ENCODE peak calls at places on chromosomes 16 and 17, in ten cellular contexts. One of them, this sample, is unnamed.

GRCh38 chr17:546456-546855 is 168.2 kb downstream of the VPS53 start:
- DNase-seq in lung: no peak
- DNase-seq in left ventricle myocardium inferior: no peak
- DNase-seq in cardiac muscle cell: no peak
- DNase-seq in CD4-positive, alpha-beta T cell: no peak
- DNase-seq in CD8-positive, alpha-beta T cell: no peak
- DNase-seq in neural progenitor cell: no peak
- DNase-seq in mucosa of descending colon: no peak
- DNase-seq in ascending aorta: no peak
- DNase-seq in sigmoid colon: no peak
- DNase-seq in this sample: no peak

GRCh38 chr17:37844158-37844976 is 79.8 kb upstream of the TBC1D3K start:
- DNase-seq in lung: peak; percentile 65
- DNase-seq in left ventricle myocardium inferior: peak; percentile 51
- DNase-seq in cardiac muscle cell: peak; percentile 53
- DNase-seq in CD4-positive, alpha-beta T cell: peak; percentile 18
- DNase-seq in CD8-positive, alpha-beta T cell: peak; percentile 46
- DNase-seq in neural progenitor cell: peak; percentile 85
- DNase-seq in mucosa of descending colon: peak; percentile 64
- DNase-seq in ascending aorta: peak; percentile 18
- DNase-seq in sigmoid colon: no peak
- DNase-seq in this sample: peak; percentile 48

GRCh38 chr16:11621920-11622651 is 35.4 kb upstream of the LITAF start:
- DNase-seq in lung: no peak
- DNase-seq in left ventricle myocardium inferior: no peak
- DNase-seq in cardiac muscle cell: no peak
- DNase-seq in CD4-positive, alpha-beta T cell: peak; percentile 75
- DNase-seq in CD8-positive, alpha-beta T cell: peak; percentile 79
- DNase-seq in neural progenitor cell: no peak
- DNase-seq in mucosa of descending colon: peak; percentile 75
- DNase-seq in ascending aorta: no peak
- DNase-seq in sigmoid colon: no peak
- DNase-seq in this sample: no peak

GRCh38 chr17:58388302-58389190 is 28.8 kb downstream of the RNF43 start:
- DNase-seq in lung: no peak
- DNase-seq in left ventricle myocardium inferior: no peak
- DNase-seq in cardiac muscle cell: no peak
- DNase-seq in CD4-positive, alpha-beta T cell: no peak
- DNase-seq in CD8-positive, alpha-beta T cell: no peak
- DNase-seq in neural progenitor cell: no peak
- DNase-seq in mucosa of descending colon: no peak
- DNase-seq in ascending aorta: no peak
- DNase-seq in sigmoid colon: no peak
- DNase-seq in this sample: no peak

GRCh38 chr17:5821057-5821456 is 236.7 kb upstream of the NLRP1 start:
- DNase-seq in lung: peak; percentile 16
- DNase-seq in left ventricle myocardium inferior: no peak
- DNase-seq in cardiac muscle cell: no peak
- DNase-seq in CD4-positive, alpha-beta T cell: no peak
- DNase-seq in CD8-positive, alpha-beta T cell: no peak
- DNase-seq in neural progenitor cell: no peak
- DNase-seq in mucosa of descending colon: no peak
- DNase-seq in ascending aorta: no peak
- DNase-seq in sigmoid colon: no peak
- DNase-seq in this sample: no peak

GRCh38 chr16:58582133-58582532 is 47.5 kb downstream of the CNOT1 start:
- DNase-seq in lung: no peak
- DNase-seq in left ventricle myocardium inferior: no peak
- DNase-seq in cardiac muscle cell: no peak
- DNase-seq in CD4-positive, alpha-beta T cell: no peak
- DNase-seq in CD8-positive, alpha-beta T cell: no peak
- DNase-seq in neural progenitor cell: no peak
- DNase-seq in mucosa of descending colon: no peak
- DNase-seq in ascending aorta: no peak
- DNase-seq in sigmoid colon: no peak
- DNase-seq in this sample: no peak

GRCh38 chr16:21083729-21084268 is 66.8 kb downstream of the DNAH3 start:
- DNase-seq in lung: peak; percentile 56
- DNase-seq in left ventricle myocardium inferior: peak; percentile 64
- DNase-seq in cardiac muscle cell: peak; percentile 80
- DNase-seq in CD4-positive, alpha-beta T cell: peak; percentile 39
- DNase-seq in CD8-positive, alpha-beta T cell: peak; percentile 46
- DNase-seq in neural progenitor cell: peak; percentile 82
- DNase-seq in mucosa of descending colon: no peak
- DNase-seq in ascending aorta: no peak
- DNase-seq in sigmoid colon: peak; percentile 76
- DNase-seq in this sample: peak; percentile 79

GRCh38 chr17:28295677-28296578 is 23.1 kb upstream of the TMEM97 start:
- DNase-seq in lung: no peak
- DNase-seq in left ventricle myocardium inferior: no peak
- DNase-seq in cardiac muscle cell: no peak
- DNase-seq in CD4-positive, alpha-beta T cell: no peak
- DNase-seq in CD8-positive, alpha-beta T cell: no peak
- DNase-seq in neural progenitor cell: no peak
- DNase-seq in mucosa of descending colon: no peak
- DNase-seq in ascending aorta: no peak
- DNase-seq in sigmoid colon: no peak
- DNase-seq in this sample: no peak

GRCh38 chr17:81927145-81927652 is 336 bp downstream of the MAFG start:
- DNase-seq in lung: no peak
- DNase-seq in left ventricle myocardium inferior: peak; percentile 29
- DNase-seq in cardiac muscle cell: peak; percentile 29
- DNase-seq in CD4-positive, alpha-beta T cell: no peak
- DNase-seq in CD8-positive, alpha-beta T cell: no peak
- DNase-seq in neural progenitor cell: no peak
- DNase-seq in mucosa of descending colon: no peak
- DNase-seq in ascending aorta: no peak
- DNase-seq in sigmoid colon: no peak
- DNase-seq in this sample: no peak

GRCh38 chr17:63447688-63448005 is 1.5 kb upstream of the CYB561 start:
- DNase-seq in lung: no peak
- DNase-seq in left ventricle myocardium inferior: no peak
- DNase-seq in cardiac muscle cell: no peak
- DNase-seq in CD4-positive, alpha-beta T cell: no peak
- DNase-seq in CD8-positive, alpha-beta T cell: no peak
- DNase-seq in neural progenitor cell: no peak
- DNase-seq in mucosa of descending colon: no peak
- DNase-seq in ascending aorta: no peak
- DNase-seq in sigmoid colon: no peak
- DNase-seq in this sample: no peak

GRCh38 chr16:30656974-30657865 is 1.0 kb upstream of the FBRS start:
- DNase-seq in lung: no peak
- DNase-seq in left ventricle myocardium inferior: no peak
- DNase-seq in cardiac muscle cell: no peak
- DNase-seq in CD4-positive, alpha-beta T cell: no peak
- DNase-seq in CD8-positive, alpha-beta T cell: no peak
- DNase-seq in neural progenitor cell: no peak
- DNase-seq in mucosa of descending colon: no peak
- DNase-seq in ascending aorta: no peak
- DNase-seq in sigmoid colon: no peak
- DNase-seq in this sample: no peak

GRCh38 chr17:75242461-75243042 is 18.9 kb downstream of the GGA3 start:
- DNase-seq in lung: no peak
- DNase-seq in left ventricle myocardium inferior: no peak
- DNase-seq in cardiac muscle cell: no peak
- DNase-seq in CD4-positive, alpha-beta T cell: no peak
- DNase-seq in CD8-positive, alpha-beta T cell: no peak
- DNase-seq in neural progenitor cell: no peak
- DNase-seq in mucosa of descending colon: peak; percentile 66
- DNase-seq in ascending aorta: no peak
- DNase-seq in sigmoid colon: no peak
- DNase-seq in this sample: no peak

GRCh38 chr17:83143817-83144231 is 64.4 kb downstream of the METRNL start:
- DNase-seq in lung: no peak
- DNase-seq in left ventricle myocardium inferior: no peak
- DNase-seq in cardiac muscle cell: no peak
- DNase-seq in CD4-positive, alpha-beta T cell: no peak
- DNase-seq in CD8-positive, alpha-beta T cell: no peak
- DNase-seq in neural progenitor cell: no peak
- DNase-seq in mucosa of descending colon: no peak
- DNase-seq in ascending aorta: no peak
- DNase-seq in sigmoid colon: peak; percentile 22
- DNase-seq in this sample: no peak

GRCh38 chr16:27378871-27379580 is 22.9 kb upstream of the IL21R start:
- DNase-seq in lung: no peak
- DNase-seq in left ventricle myocardium inferior: no peak
- DNase-seq in cardiac muscle cell: no peak
- DNase-seq in CD4-positive, alpha-beta T cell: no peak
- DNase-seq in CD8-positive, alpha-beta T cell: no peak
- DNase-seq in neural progenitor cell: no peak
- DNase-seq in mucosa of descending colon: no peak
- DNase-seq in ascending aorta: no peak
- DNase-seq in sigmoid colon: no peak
- DNase-seq in this sample: no peak

GRCh38 chr17:69717819-69718218 is 303.3 kb downstream of the MAP2K6 start:
- DNase-seq in lung: no peak
- DNase-seq in left ventricle myocardium inferior: no peak
- DNase-seq in cardiac muscle cell: no peak
- DNase-seq in CD4-positive, alpha-beta T cell: no peak
- DNase-seq in CD8-positive, alpha-beta T cell: no peak
- DNase-seq in neural progenitor cell: no peak
- DNase-seq in mucosa of descending colon: no peak
- DNase-seq in ascending aorta: no peak
- DNase-seq in sigmoid colon: no peak
- DNase-seq in this sample: no peak

DNA sequence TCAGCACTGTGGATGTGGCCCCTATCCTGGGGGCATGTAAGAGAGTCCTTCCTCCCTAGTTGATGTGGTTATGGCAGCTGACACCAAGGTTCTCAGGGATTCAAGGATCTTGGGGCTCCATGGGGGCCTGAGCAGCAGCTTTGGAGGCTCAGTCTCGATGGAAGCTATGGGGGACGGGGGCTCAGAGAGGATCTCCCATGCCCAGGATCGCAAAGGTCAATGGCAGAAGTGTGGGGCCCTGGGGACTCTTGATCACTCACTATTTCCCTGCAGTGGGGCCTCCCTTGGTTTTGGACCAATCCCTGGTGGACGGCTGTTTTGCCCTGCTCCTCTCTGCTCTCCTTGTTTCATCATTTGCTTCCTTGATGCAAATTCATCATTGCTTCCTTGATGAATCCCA is 885.9 kb downstream of the CDH8 start:
- DNase-seq in lung: no peak
- DNase-seq in left ventricle myocardium inferior: no peak
- DNase-seq in cardiac muscle cell: no peak
- DNase-seq in CD4-positive, alpha-beta T cell: no peak
- DNase-seq in CD8-positive, alpha-beta T cell: no peak
- DNase-seq in neural progenitor cell: no peak
- DNase-seq in mucosa of descending colon: no peak
- DNase-seq in ascending aorta: no peak
- DNase-seq in sigmoid colon: no peak
- DNase-seq in this sample: no peak
- H3K9me3 ChIP-seq in lung: no peaks in the 10 kb centered on the region
- H3K9me3 ChIP-seq in left ventricle myocardium inferior: peaks cover 11% of the 10 kb centered on the region
- H3K9me3 ChIP-seq in cardiac muscle cell: no peaks in the 10 kb centered on the region
- H3K9me3 ChIP-seq in CD4-positive, alpha-beta T cell: peaks cover 5% of the 10 kb centered on the region
- H3K9me3 ChIP-seq in CD8-positive, alpha-beta T cell: no peaks in the 10 kb centered on the region
- H3K9me3 ChIP-seq in neural progenitor cell: no peaks in the 10 kb centered on the region
- H3K9me3 ChIP-seq in mucosa of descending colon: peaks cover 18% of the 10 kb centered on the region
- H3K9me3 ChIP-seq in ascending aorta: no peaks in the 10 kb centered on the region
- H3K9me3 ChIP-seq in sigmoid colon: no peaks in the 10 kb centered on the region
- H3K9me3 ChIP-seq in this sample: no peaks in the 10 kb centered on the region

DNA sequence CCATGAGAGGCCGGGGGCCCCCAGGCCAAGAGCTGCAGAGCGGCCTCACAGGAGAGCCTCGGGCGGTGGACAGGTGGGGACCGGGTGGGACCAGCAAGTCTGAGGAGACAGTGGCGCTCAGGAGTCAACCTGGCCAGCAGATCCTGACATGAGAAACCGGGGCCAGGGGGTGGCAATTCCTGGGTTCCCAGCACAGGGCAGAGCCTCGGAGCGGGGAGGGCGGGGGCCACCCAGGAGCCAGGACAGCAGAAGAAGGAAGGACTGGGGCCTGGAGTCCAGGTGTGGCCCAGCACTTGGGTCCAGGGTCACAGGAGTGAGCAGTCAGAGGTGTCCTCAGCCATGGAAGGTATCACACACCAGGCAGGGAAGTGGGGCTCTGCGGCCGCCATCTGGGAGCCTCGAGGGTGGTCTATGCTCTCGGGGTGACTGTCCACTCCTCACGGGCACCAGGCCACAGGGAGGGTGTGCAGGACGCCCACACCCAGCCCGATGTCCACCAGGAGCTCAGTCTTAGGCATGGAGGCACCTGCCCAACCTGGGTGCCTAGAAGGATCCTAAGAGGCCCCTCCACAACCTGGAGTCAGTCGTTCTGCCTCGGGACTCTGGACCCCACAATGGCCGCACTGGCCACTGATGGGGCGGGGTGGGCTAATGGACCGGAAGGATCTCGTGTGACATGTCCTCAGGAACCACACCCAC is 29.1 kb downstream of the PIEZO1 start:
- DNase-seq in lung: no peak
- DNase-seq in left ventricle myocardium inferior: no peak
- DNase-seq in cardiac muscle cell: no peak
- DNase-seq in CD4-positive, alpha-beta T cell: no peak
- DNase-seq in CD8-positive, alpha-beta T cell: no peak
- DNase-seq in neural progenitor cell: no peak
- DNase-seq in mucosa of descending colon: no peak
- DNase-seq in ascending aorta: no peak
- DNase-seq in sigmoid colon: no peak
- DNase-seq in this sample: no peak
- TF ChIP-seq CTCF in lung: no peak
- TF ChIP-seq CTCF in left ventricle myocardium inferior: no peak
- TF ChIP-seq CTCF in cardiac muscle cell: no peak
- TF ChIP-seq CTCF in CD4-positive, alpha-beta T cell: no peak
- TF ChIP-seq CTCF in CD8-positive, alpha-beta T cell: no peak
- TF ChIP-seq CTCF in neural progenitor cell: no peak
- TF ChIP-seq CTCF in mucosa of descending colon: no peak
- TF ChIP-seq CTCF in ascending aorta: no peak
- TF ChIP-seq CTCF in sigmoid colon: no peak
- TF ChIP-seq CTCF in this sample: no peak

GRCh38 chr16:3377917-3378316 is 22.2 kb downstream of the OR2C1 start:
- DNase-seq in lung: no peak
- DNase-seq in left ventricle myocardium inferior: no peak
- DNase-seq in cardiac muscle cell: no peak
- DNase-seq in CD4-positive, alpha-beta T cell: no peak
- DNase-seq in CD8-positive, alpha-beta T cell: no peak
- DNase-seq in neural progenitor cell: no peak
- DNase-seq in mucosa of descending colon: no peak
- DNase-seq in ascending aorta: no peak
- DNase-seq in sigmoid colon: no peak
- DNase-seq in this sample: no peak

GRCh38 chr16:3388325-3388724 is 12.5 kb downstream of the ZSCAN32 start:
- DNase-seq in lung: no peak
- DNase-seq in left ventricle myocardium inferior: no peak
- DNase-seq in cardiac muscle cell: no peak
- DNase-seq in CD4-positive, alpha-beta T cell: no peak
- DNase-seq in CD8-positive, alpha-beta T cell: no peak
- DNase-seq in neural progenitor cell: no peak
- DNase-seq in mucosa of descending colon: no peak
- DNase-seq in ascending aorta: no peak
- DNase-seq in sigmoid colon: no peak
- DNase-seq in this sample: no peak

GRCh38 chr16:3383045-3383448 is 17.8 kb downstream of the ZSCAN32 start:
- DNase-seq in lung: no peak
- DNase-seq in left ventricle myocardium inferior: no peak
- DNase-seq in cardiac muscle cell: no peak
- DNase-seq in CD4-positive, alpha-beta T cell: no peak
- DNase-seq in CD8-positive, alpha-beta T cell: no peak
- DNase-seq in neural progenitor cell: no peak
- DNase-seq in mucosa of descending colon: no peak
- DNase-seq in ascending aorta: no peak
- DNase-seq in sigmoid colon: no peak
- DNase-seq in this sample: no peak
- H3K9me3 ChIP-seq in lung: peaks cover 31% of the 10 kb centered on the region
- H3K9me3 ChIP-seq in left ventricle myocardium inferior: peaks cover 19% of the 10 kb centered on the region
- H3K9me3 ChIP-seq in cardiac muscle cell: peaks cover 10% of the 10 kb centered on the region
- H3K9me3 ChIP-seq in CD4-positive, alpha-beta T cell: peaks cover 83% of the 10 kb centered on the region
- H3K9me3 ChIP-seq in CD8-positive, alpha-beta T cell: peaks cover 49% of the 10 kb centered on the region
- H3K9me3 ChIP-seq in neural progenitor cell: peaks cover 35% of the 10 kb centered on the region
- H3K9me3 ChIP-seq in mucosa of descending colon: peaks cover 91% of the 10 kb centered on the region
- H3K9me3 ChIP-seq in ascending aorta: peaks cover 91% of the 10 kb centered on the region
- H3K9me3 ChIP-seq in sigmoid colon: peaks cover 62% of the 10 kb centered on the region
- H3K9me3 ChIP-seq in this sample: peaks cover 87% of the 10 kb centered on the region

GRCh38 chr16:24906199-24906808 is 60.5 kb downstream of the SLC5A11 start:
- DNase-seq in lung: no peak
- DNase-seq in left ventricle myocardium inferior: no peak
- DNase-seq in cardiac muscle cell: no peak
- DNase-seq in CD4-positive, alpha-beta T cell: no peak
- DNase-seq in CD8-positive, alpha-beta T cell: no peak
- DNase-seq in neural progenitor cell: no peak
- DNase-seq in mucosa of descending colon: no peak
- DNase-seq in ascending aorta: no peak
- DNase-seq in sigmoid colon: no peak
- DNase-seq in this sample: no peak
- TF ChIP-seq CTCF in lung: no peak
- TF ChIP-seq CTCF in left ventricle myocardium inferior: peak; percentile 59
- TF ChIP-seq CTCF in cardiac muscle cell: peak; percentile 50
- TF ChIP-seq CTCF in CD4-positive, alpha-beta T cell: peak; percentile 32
- TF ChIP-seq CTCF in CD8-positive, alpha-beta T cell: no peak
- TF ChIP-seq CTCF in neural progenitor cell: peak; percentile 54
- TF ChIP-seq CTCF in mucosa of descending colon: no peak
- TF ChIP-seq CTCF in ascending aorta: peak; percentile 20
- TF ChIP-seq CTCF in sigmoid colon: no peak
- TF ChIP-seq CTCF in this sample: peak; percentile 38